ENCODE peak calls at places on chromosome 18, in six cellular contexts. B, E, N, T, V and H are unnamed samples.

GRCh38 chr18:79912409-79912991 is 39.0 kb downstream of the SLC66A2 start:
- DNase-seq in B (no peak), E (peak), T (peak), V (no peak), N (no peak), H (peak)

GRCh38 chr18:72819050-72819449 is 48.7 kb downstream of the NETO1 start:
- DNase-seq in B (no peak), T (no peak), E (no peak), N (no peak), V (no peak), H (no peak)

GRCh38 chr18:32301976-32302743 is 112.3 kb downstream of the MEP1B start:
- DNase-seq in N (peak), V (peak), E (peak), T (no peak), B (no peak), H (no peak)

GRCh38 chr18:63741769-63742168 is 33.4 kb upstream of the SERPINB7 start:
- DNase-seq in E (peak), V (no peak), N (no peak), T (no peak), B (no peak), H (no peak)

GRCh38 chr18:68833756-68834155 is 35.9 kb downstream of the CCDC102B start:
- DNase-seq in V (no peak), E (no peak), N (no peak), B (no peak), T (no peak), H (no peak)

GRCh38 chr18:68623342-68623741 is 91.6 kb downstream of the TMX3 start:
- DNase-seq in B (no peak), E (peak), T (peak), N (peak), V (peak), H (peak)

GRCh38 chr18:58581265-58581664 is 47.6 kb downstream of the ALPK2 start:
- DNase-seq in B (no peak), T (peak), N (no peak), V (peak), E (peak), H (no peak)

GRCh38 chr18:49648326-49648725 is 86.5 kb downstream of the LIPG start:
- DNase-seq in N (no peak), E (no peak), B (no peak), T (no peak), V (no peak), H (no peak)

GRCh38 chr18:79528846-79529245 is 133.1 kb downstream of the NFATC1 start:
- DNase-seq in N (peak), T (peak), B (peak), V (peak), E (peak), H (peak)

GRCh38 chr18:79493801-79494211 is 98.1 kb downstream of the NFATC1 start:
- DNase-seq in N (no peak), B (no peak), T (peak), V (no peak), E (no peak), H (no peak)

GRCh38 chr18:12838178-12838634 is 45.8 kb downstream of the PTPN2 start:
- DNase-seq in E (peak), N (no peak), V (peak), T (peak), B (peak), H (no peak)

GRCh38 chr18:23495723-23496440 is 7.4 kb upstream of the RMC1 start:
- DNase-seq in V (no peak), T (no peak), E (no peak), N (no peak), B (no peak), H (no peak)

GRCh38 chr18:61612517-61612916 is 279.3 kb downstream of the CDH20 start:
- DNase-seq in T (no peak), V (no peak), B (no peak), E (no peak), N (no peak), H (no peak)

GRCh38 chr18:74457043-74457742 is at the start of gene DIPK1C:
- DNase-seq in V (no peak), N (no peak), T (peak), B (no peak), E (no peak), H (no peak)

GRCh38 chr18:48715651-48716354 is 177.0 kb downstream of the CTIF start:
- DNase-seq in N (peak), T (no peak), B (no peak), V (no peak), E (no peak), H (no peak)

GRCh38 chr18:79575891-79576685 is 103.5 kb upstream of the CTDP1 start:
- DNase-seq in N (no peak), V (no peak), T (no peak), E (peak), B (peak), H (no peak)